ENCODE peak calls at places on chromosomes 3 and 15, in five cellular contexts. One of them, this sample, is unnamed.

GRCh38 chr15:75785771-75786563 is 57.3 kb upstream of the UBE2Q2 start:
- DNase-seq in endothelial cell of umbilical vein: peak; percentile 15
- DNase-seq in esophagus muscularis mucosa: no peak
- DNase-seq in IMR-90: no peak
- DNase-seq in SK-N-SH: peak; percentile 86
- DNase-seq in this sample: no peak

GRCh38 chr15:99125061-99125990 is 20.4 kb downstream of the SYNM start:
- DNase-seq in endothelial cell of umbilical vein: peak; percentile 40
- DNase-seq in esophagus muscularis mucosa: no peak
- DNase-seq in IMR-90: no peak
- DNase-seq in SK-N-SH: no peak
- DNase-seq in this sample: no peak

GRCh38 chr15:77187751-77188464 is 117.0 kb upstream of the TSPAN3 start:
- DNase-seq in endothelial cell of umbilical vein: peak; percentile 98
- DNase-seq in esophagus muscularis mucosa: no peak
- DNase-seq in IMR-90: peak; percentile 47
- DNase-seq in SK-N-SH: no peak
- DNase-seq in this sample: peak; percentile 73

GRCh38 chr15:71588746-71589145 is 221.6 kb upstream of the NR2E3 start:
- DNase-seq in endothelial cell of umbilical vein: no peak
- DNase-seq in esophagus muscularis mucosa: peak; percentile 72
- DNase-seq in IMR-90: peak; percentile 86
- DNase-seq in SK-N-SH: no peak
- DNase-seq in this sample: peak; percentile 56

GRCh38 chr3:185750015-185750414 is 74.8 kb downstream of the IGF2BP2 start:
- DNase-seq in endothelial cell of umbilical vein: no peak
- DNase-seq in esophagus muscularis mucosa: no peak
- DNase-seq in IMR-90: no peak
- DNase-seq in SK-N-SH: no peak
- DNase-seq in this sample: no peak

GRCh38 chr15:40986820-40987219 is 33.5 kb downstream of the CHAC1 start:
- DNase-seq in endothelial cell of umbilical vein: no peak
- DNase-seq in esophagus muscularis mucosa: no peak
- DNase-seq in IMR-90: no peak
- DNase-seq in SK-N-SH: no peak
- DNase-seq in this sample: no peak

GRCh38 chr3:16441306-16441898 is 72.1 kb downstream of the RFTN1 start:
- DNase-seq in endothelial cell of umbilical vein: no peak
- DNase-seq in esophagus muscularis mucosa: no peak
- DNase-seq in IMR-90: peak; percentile 68
- DNase-seq in SK-N-SH: peak; percentile 36
- DNase-seq in this sample: peak; percentile 42

GRCh38 chr3:106821801-106822200 is 555.4 kb upstream of the CCDC54 start:
- DNase-seq in endothelial cell of umbilical vein: no peak
- DNase-seq in esophagus muscularis mucosa: no peak
- DNase-seq in IMR-90: no peak
- DNase-seq in SK-N-SH: no peak
- DNase-seq in this sample: no peak

GRCh38 chr3:102434715-102435114 is at the start of gene ZPLD1:
- DNase-seq in endothelial cell of umbilical vein: no peak
- DNase-seq in esophagus muscularis mucosa: no peak
- DNase-seq in IMR-90: no peak
- DNase-seq in SK-N-SH: no peak
- DNase-seq in this sample: no peak

GRCh38 chr15:66679657-66680108 is 22.4 kb upstream of the SMAD6 start:
- DNase-seq in endothelial cell of umbilical vein: no peak
- DNase-seq in esophagus muscularis mucosa: no peak
- DNase-seq in IMR-90: peak; percentile 20
- DNase-seq in SK-N-SH: peak; percentile 88
- DNase-seq in this sample: no peak

GRCh38 chr15:82643992-82644391 is 3.2 kb downstream of the CPEB1 start:
- DNase-seq in endothelial cell of umbilical vein: no peak
- DNase-seq in esophagus muscularis mucosa: peak; percentile 77
- DNase-seq in IMR-90: no peak
- DNase-seq in SK-N-SH: no peak
- DNase-seq in this sample: no peak

GRCh38 chr3:159200176-159200575 is 398.3 kb downstream of the MFSD1 start:
- DNase-seq in endothelial cell of umbilical vein: no peak
- DNase-seq in esophagus muscularis mucosa: no peak
- DNase-seq in IMR-90: no peak
- DNase-seq in SK-N-SH: no peak
- DNase-seq in this sample: peak; percentile 65

GRCh38 chr3:115961390-115961789 is 338.1 kb downstream of the GAP43 start:
- DNase-seq in endothelial cell of umbilical vein: no peak
- DNase-seq in esophagus muscularis mucosa: no peak
- DNase-seq in IMR-90: no peak
- DNase-seq in SK-N-SH: no peak
- DNase-seq in this sample: peak; percentile 12

GRCh38 chr15:81744364-81744763 is 301.5 kb downstream of the MEX3B start:
- DNase-seq in endothelial cell of umbilical vein: no peak
- DNase-seq in esophagus muscularis mucosa: no peak
- DNase-seq in IMR-90: no peak
- DNase-seq in SK-N-SH: no peak
- DNase-seq in this sample: no peak

GRCh38 chr3:113086506-113087461 is 96.0 kb downstream of the GTPBP8 start:
- DNase-seq in endothelial cell of umbilical vein: no peak
- DNase-seq in esophagus muscularis mucosa: no peak
- DNase-seq in IMR-90: no peak
- DNase-seq in SK-N-SH: peak; percentile 18
- DNase-seq in this sample: no peak

GRCh38 chr3:4565806-4566501 is 72.8 kb downstream of the ITPR1 start:
- DNase-seq in endothelial cell of umbilical vein: no peak
- DNase-seq in esophagus muscularis mucosa: no peak
- DNase-seq in IMR-90: no peak
- DNase-seq in SK-N-SH: no peak
- DNase-seq in this sample: no peak

GRCh38 chr3:32420138-32420981 is 28.7 kb downstream of the CMTM7 start:
- DNase-seq in endothelial cell of umbilical vein: peak; percentile 85
- DNase-seq in esophagus muscularis mucosa: no peak
- DNase-seq in IMR-90: peak; percentile 62
- DNase-seq in SK-N-SH: no peak
- DNase-seq in this sample: peak; percentile 36

GRCh38 chr3:100189444-100189964 is 71.3 kb upstream of the TBC1D23 start:
- DNase-seq in endothelial cell of umbilical vein: peak; percentile 67
- DNase-seq in esophagus muscularis mucosa: peak; percentile 47
- DNase-seq in IMR-90: no peak
- DNase-seq in SK-N-SH: no peak
- DNase-seq in this sample: no peak

GRCh38 chr3:73179601-73180000 is 118.1 kb downstream of the EBLN2 start:
- DNase-seq in endothelial cell of umbilical vein: no peak
- DNase-seq in esophagus muscularis mucosa: no peak
- DNase-seq in IMR-90: no peak
- DNase-seq in SK-N-SH: no peak
- DNase-seq in this sample: no peak

GRCh38 chr15:57440167-57440566 is 63.9 kb downstream of the CGNL1 start:
- DNase-seq in endothelial cell of umbilical vein: no peak
- DNase-seq in esophagus muscularis mucosa: no peak
- DNase-seq in IMR-90: no peak
- DNase-seq in SK-N-SH: no peak
- DNase-seq in this sample: no peak

GRCh38 chr3:128489860-128490649 is 2.9 kb downstream of the GATA2 start:
- DNase-seq in endothelial cell of umbilical vein: peak; percentile 77
- DNase-seq in esophagus muscularis mucosa: no peak
- DNase-seq in IMR-90: no peak
- DNase-seq in SK-N-SH: no peak
- DNase-seq in this sample: peak; percentile 49

GRCh38 chr3:47495886-47496285 is 17.6 kb downstream of the ELP6 start:
- DNase-seq in endothelial cell of umbilical vein: no peak
- DNase-seq in esophagus muscularis mucosa: no peak
- DNase-seq in IMR-90: no peak
- DNase-seq in SK-N-SH: no peak
- DNase-seq in this sample: no peak

GRCh38 chr3:47267490-47267824 is 15.1 kb downstream of the KIF9 start:
- DNase-seq in endothelial cell of umbilical vein: no peak
- DNase-seq in esophagus muscularis mucosa: no peak
- DNase-seq in IMR-90: no peak
- DNase-seq in SK-N-SH: no peak
- DNase-seq in this sample: no peak

GRCh38 chr3:8505621-8506020 is 4.0 kb downstream of the LMCD1 start:
- DNase-seq in endothelial cell of umbilical vein: peak; percentile 77
- DNase-seq in esophagus muscularis mucosa: no peak
- DNase-seq in IMR-90: no peak
- DNase-seq in SK-N-SH: no peak
- DNase-seq in this sample: no peak

GRCh38 chr3:134768116-134768515 is 26.9 kb upstream of the EPHB1 start:
- DNase-seq in endothelial cell of umbilical vein: no peak
- DNase-seq in esophagus muscularis mucosa: peak; percentile 86
- DNase-seq in IMR-90: no peak
- DNase-seq in SK-N-SH: no peak
- DNase-seq in this sample: no peak

DNA sequence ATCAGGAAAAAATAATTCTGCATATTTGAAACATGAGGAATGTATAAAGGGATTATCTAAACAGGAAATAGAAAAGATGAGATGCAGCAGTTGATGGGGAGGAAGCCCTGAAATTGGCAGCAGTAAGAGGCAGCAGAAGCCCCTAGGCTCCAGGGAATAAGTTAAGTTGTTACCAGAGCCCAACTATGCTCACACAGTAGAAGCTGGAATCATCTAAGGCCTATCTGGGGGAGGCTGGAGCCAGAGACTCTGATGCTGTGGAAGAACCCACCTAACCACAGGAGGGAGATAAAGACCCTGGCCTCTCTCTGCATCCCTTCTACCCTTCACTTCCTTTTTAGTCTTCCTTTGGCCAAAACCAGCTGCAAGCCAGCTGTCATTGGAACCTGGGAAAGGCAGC is 519.7 kb downstream of the DIPK2A start:
- DNase-seq in endothelial cell of umbilical vein: no peak
- DNase-seq in esophagus muscularis mucosa: no peak
- DNase-seq in IMR-90: no peak
- DNase-seq in SK-N-SH: no peak
- DNase-seq in this sample: no peak
- TF ChIP-seq CTCF in endothelial cell of umbilical vein: no peak
- TF ChIP-seq CTCF in esophagus muscularis mucosa: no peak
- TF ChIP-seq CTCF in IMR-90: no peak
- TF ChIP-seq CTCF in SK-N-SH: no peak
- TF ChIP-seq CTCF in this sample: no peak

DNA sequence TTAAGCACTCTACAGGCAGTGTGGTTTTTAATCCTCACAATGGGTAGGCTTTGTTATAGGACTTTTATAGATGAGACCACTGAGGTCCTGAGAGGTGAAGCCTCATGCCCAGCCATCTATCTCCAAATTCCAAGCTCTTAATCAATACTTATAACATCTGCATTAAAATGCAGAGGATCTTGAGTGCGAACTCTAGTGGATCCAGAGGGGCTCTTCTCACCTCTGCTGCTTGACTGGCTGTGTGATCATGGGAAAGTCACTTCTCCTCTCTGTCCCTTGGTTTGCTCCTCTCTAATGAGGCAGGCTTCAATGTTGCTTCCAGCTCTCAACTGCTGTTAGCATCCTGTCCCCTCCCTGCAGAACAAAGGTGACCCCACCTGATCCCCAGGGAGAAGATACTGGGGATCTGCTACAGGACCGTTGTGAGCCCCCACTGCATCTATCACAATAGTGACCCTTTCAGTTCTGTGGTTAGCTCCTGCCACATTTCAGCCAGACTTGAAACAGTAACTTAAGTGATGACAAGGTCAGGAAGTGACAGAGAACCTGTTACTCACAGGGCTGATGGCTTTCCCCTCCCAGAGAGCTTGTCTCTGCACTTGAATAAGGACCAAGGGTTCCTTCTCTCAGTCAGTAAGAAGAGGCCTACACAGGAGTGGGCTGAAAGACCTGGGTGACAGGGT is 1.3 kb downstream of the SLC27A2 start:
- DNase-seq in endothelial cell of umbilical vein: no peak
- DNase-seq in esophagus muscularis mucosa: no peak
- DNase-seq in IMR-90: no peak
- DNase-seq in SK-N-SH: no peak
- DNase-seq in this sample: no peak
- H3K4me3 ChIP-seq in endothelial cell of umbilical vein: no peak overlapping the region
- H3K4me3 ChIP-seq in esophagus muscularis mucosa: peak overlapping the region; percentile 47
- H3K4me3 ChIP-seq in IMR-90: no peak overlapping the region
- H3K4me3 ChIP-seq in SK-N-SH: no peak overlapping the region
- H3K4me3 ChIP-seq in this sample: no peak overlapping the region

DNA sequence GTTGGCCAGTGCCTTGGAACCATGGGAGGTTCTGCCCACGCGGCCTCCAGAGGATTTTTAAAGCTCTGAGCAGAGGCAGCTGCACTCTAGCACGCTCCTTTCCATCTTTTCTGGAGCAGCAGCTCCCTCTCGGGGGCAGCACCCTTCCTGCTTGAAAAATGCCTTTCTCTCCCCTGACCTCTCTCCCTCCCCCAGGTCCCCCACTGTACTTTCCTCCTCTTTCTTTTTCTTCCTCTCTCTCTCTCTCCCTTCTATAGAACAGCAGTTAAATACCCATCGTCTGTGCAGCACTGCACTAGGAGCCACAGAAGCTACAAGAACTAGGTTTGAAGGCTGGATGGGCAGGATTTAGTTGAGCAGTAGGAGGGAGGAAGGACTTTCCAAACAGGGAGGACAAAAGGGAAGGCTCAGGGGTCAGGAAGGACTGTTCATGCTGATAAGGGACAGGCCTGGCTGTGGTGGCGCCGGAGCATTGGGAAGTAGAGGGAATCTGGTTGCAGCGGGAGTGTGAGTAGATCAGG is 4.4 kb downstream of the ALPK3 start:
- DNase-seq in endothelial cell of umbilical vein: peak; percentile 67
- DNase-seq in esophagus muscularis mucosa: no peak
- DNase-seq in IMR-90: no peak
- DNase-seq in SK-N-SH: no peak
- DNase-seq in this sample: no peak
- TF ChIP-seq CTCF in endothelial cell of umbilical vein: peak; percentile 34
- TF ChIP-seq CTCF in esophagus muscularis mucosa: no peak
- TF ChIP-seq CTCF in IMR-90: peak; percentile 18
- TF ChIP-seq CTCF in SK-N-SH: no peak
- TF ChIP-seq CTCF in this sample: no peak

GRCh38 chr3:57805263-57805662 is 49.2 kb downstream of the SLMAP start:
- DNase-seq in endothelial cell of umbilical vein: no peak
- DNase-seq in esophagus muscularis mucosa: no peak
- DNase-seq in IMR-90: no peak
- DNase-seq in SK-N-SH: no peak
- DNase-seq in this sample: no peak

GRCh38 chr3:57808961-57809608 is 53.0 kb downstream of the SLMAP start:
- DNase-seq in endothelial cell of umbilical vein: no peak
- DNase-seq in esophagus muscularis mucosa: no peak
- DNase-seq in IMR-90: no peak
- DNase-seq in SK-N-SH: no peak
- DNase-seq in this sample: no peak

GRCh38 chr3:57805674-57806073 is 49.6 kb downstream of the SLMAP start:
- DNase-seq in endothelial cell of umbilical vein: peak; percentile 76
- DNase-seq in esophagus muscularis mucosa: no peak
- DNase-seq in IMR-90: peak; percentile 89
- DNase-seq in SK-N-SH: no peak
- DNase-seq in this sample: peak; percentile 73

GRCh38 chr3:57797701-57798487 is 41.8 kb downstream of the SLMAP start:
- DNase-seq in endothelial cell of umbilical vein: no peak
- DNase-seq in esophagus muscularis mucosa: no peak
- DNase-seq in IMR-90: no peak
- DNase-seq in SK-N-SH: no peak
- DNase-seq in this sample: no peak

DNA sequence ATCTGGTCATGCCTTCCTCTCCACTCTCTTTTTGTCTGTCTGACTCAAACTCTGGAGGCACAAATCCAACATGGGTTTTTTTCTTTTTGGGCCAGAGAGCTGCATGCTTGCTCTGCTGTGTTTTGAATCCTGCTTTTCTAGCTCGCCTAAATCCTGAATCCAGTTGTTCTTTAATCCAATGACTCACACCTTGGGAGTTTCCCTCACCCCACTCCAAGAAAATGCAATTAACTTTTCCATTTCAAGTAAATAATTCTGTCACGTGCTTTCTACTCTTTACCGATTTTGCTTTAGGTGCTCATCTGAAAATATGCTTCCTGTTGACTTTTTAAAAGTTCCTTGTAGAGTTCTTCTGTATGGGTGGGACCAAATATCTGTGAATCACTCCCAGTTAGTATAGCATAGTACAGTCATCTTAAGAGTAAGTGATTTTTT is 47.6 kb downstream of the SLMAP start:
- DNase-seq in endothelial cell of umbilical vein: peak; percentile 94
- DNase-seq in esophagus muscularis mucosa: no peak
- DNase-seq in IMR-90: peak; percentile 97
- DNase-seq in SK-N-SH: no peak
- DNase-seq in this sample: peak; percentile 95
- H3K4me3 ChIP-seq in endothelial cell of umbilical vein: peak overlapping the region; percentile 34
- H3K4me3 ChIP-seq in esophagus muscularis mucosa: no peak overlapping the region
- H3K4me3 ChIP-seq in IMR-90: no peak overlapping the region
- H3K4me3 ChIP-seq in SK-N-SH: no peak overlapping the region
- H3K4me3 ChIP-seq in this sample: peak overlapping the region; percentile 34

This sample was measured in fibroblast of the aortic adventitia.